ENCODE peak calls at places on chromosomes 4 and X, in five cellular contexts. W is stimulated activated CD4-positive, alpha-beta T cell treated with anti-CD3 and anti-CD28 coated beads, Interleukin-2, amount 100 ng/mL, for 48 hours; U is GOT3; R is fibroblast of the conjunctiva; L is progenitor cell of endocrine pancreas. X is an unnamed sample.

GRCh38 chr4:158067646-158068045 is 105.2 kb downstream of the GASK1B start:
- DNase-seq in U (no peak), L (no peak), W (no peak), R (no peak), X (no peak)

GRCh38 chrX:31057691-31058090 is 14.2 kb downstream of the FTHL17 start:
- DNase-seq in W (no peak), L (no peak), U (no peak), R (no peak), X (no peak)

GRCh38 chrX:72128881-72129280 is 2.8 kb downstream of the RTL5 start:
- DNase-seq in R (no peak), L (no peak), W (peak), U (no peak), X (no peak)

GRCh38 chr4:89308161-89308500 is 531 bp upstream of the GPRIN3 start:
- DNase-seq in U (no peak), R (no peak), L (no peak), W (no peak), X (no peak)

GRCh38 chr4:81460115-81460836 is 11.4 kb downstream of the RASGEF1B start:
- DNase-seq in L (no peak), W (no peak), U (no peak), R (no peak), X (no peak)

GRCh38 chr4:24917076-24917856 is 4.4 kb upstream of the CCDC149 start:
- DNase-seq in L (no peak), R (no peak), W (no peak), U (no peak), X (no peak)

GRCh38 chr4:89619230-89619962 is 217.6 kb downstream of the SNCA start:
- DNase-seq in L (no peak), U (no peak), W (no peak), R (no peak), X (no peak)

GRCh38 chrX:78182881-78183280 is 43.4 kb upstream of the TAF9B start:
- DNase-seq in W (no peak), L (no peak), R (no peak), U (no peak), X (no peak)

GRCh38 chr4:6331018-6331417 is 61.4 kb downstream of the WFS1 start:
- DNase-seq in U (no peak), R (no peak), W (peak), L (no peak), X (no peak)

GRCh38 chr4:31307026-31307425 is 586.9 kb downstream of the PCDH7 start:
- DNase-seq in W (no peak), U (no peak), L (no peak), R (no peak), X (no peak)

GRCh38 chr4:56786955-56787354 is 34.5 kb downstream of the SPINK2 start:
- DNase-seq in W (no peak), U (no peak), R (peak), L (no peak), X (no peak)

GRCh38 chrX:39854772-39855747 is 242.7 kb downstream of the BCOR start:
- DNase-seq in U (no peak), L (no peak), W (peak), R (no peak), X (no peak)

GRCh38 chr4:158018090-158018808 is 154.6 kb downstream of the GASK1B start:
- DNase-seq in L (no peak), W (no peak), U (no peak), R (no peak), X (no peak)

GRCh38 chrX:19513383-19513782 is 1.9 kb downstream of the MAP3K15 start:
- DNase-seq in U (no peak), W (no peak), L (no peak), R (no peak), X (no peak)

GRCh38 chr4:17721496-17722360 is 59.7 kb downstream of the FAM184B start:
- DNase-seq in R (peak), W (no peak), U (no peak), L (no peak), X (no peak)

GRCh38 chr4:158810487-158811215 is 41.8 kb downstream of the FNIP2 start:
- DNase-seq in W (peak), R (peak), U (no peak), L (no peak), X (no peak)

GRCh38 chr4:173270312-173271027 is 63.7 kb downstream of the HMGB2 start:
- DNase-seq in U (no peak), L (no peak), R (no peak), W (no peak), X (no peak)

GRCh38 chr4:130293692-130294091 is 1197.7 kb downstream of the C4orf33 start:
- DNase-seq in R (no peak), L (no peak), U (no peak), W (no peak), X (no peak)

GRCh38 chrX:40411350-40412111 is 169.2 kb upstream of the ATP6AP2 start:
- DNase-seq in R (no peak), L (no peak), W (no peak), U (no peak), X (no peak)

GRCh38 chr4:112775801-112776200 is 138.9 kb downstream of the LARP7 start:
- DNase-seq in U (no peak), W (no peak), R (no peak), L (no peak), X (no peak)

GRCh38 chr4:173413043-173413442 is 14.1 kb upstream of the SCRG1 start:
- DNase-seq in W (no peak), L (no peak), R (peak), U (no peak), X (no peak)

GRCh38 chr4:54384563-54384962 is 155.5 kb downstream of the PDGFRA start:
- DNase-seq in W (no peak), R (peak), U (no peak), L (no peak), X (no peak)

GRCh38 chrX:46326161-46326560 is 219.1 kb downstream of the ZNF674 start:
- DNase-seq in R (no peak), L (no peak), U (no peak), W (no peak), X (no peak)

GRCh38 chr4:3667258-3667657 is 98.9 kb upstream of the ADRA2C start:
- DNase-seq in U (no peak), R (no peak), L (no peak), W (no peak), X (no peak)

GRCh38 chr4:42781325-42781724 is 111.2 kb upstream of the GRXCR1 start:
- DNase-seq in U (no peak), L (no peak), W (no peak), R (no peak), X (no peak)

GRCh38 chr4:145898926-145899531 is 39.6 kb downstream of the ZNF827 start:
- DNase-seq in L (no peak), R (no peak), W (no peak), U (no peak), X (no peak)

GRCh38 chr4:73822812-73823480 is 13.5 kb upstream of the CXCL6 start:
- DNase-seq in U (no peak), W (no peak), L (no peak), R (no peak), X (no peak)

GRCh38 chr4:168325591-168325990 is 7.0 kb upstream of the DDX60 start:
- DNase-seq in L (no peak), R (no peak), W (no peak), U (no peak), X (no peak)

GRCh38 chr4:123990310-123990709 is 593.7 kb downstream of the SPRY1 start:
- DNase-seq in U (no peak), L (no peak), R (no peak), W (no peak), X (no peak)

GRCh38 chrX:108437354-108437753 is 868 bp downstream of the COL4A6 start:
- DNase-seq in U (no peak), R (no peak), W (no peak), L (no peak), X (no peak)

GRCh38 chrX:1824855-1825254 is 210.0 kb downstream of the ASMT start:
- DNase-seq in L (no peak), W (no peak), U (no peak), R (no peak), X (no peak)

GRCh38 chr4:94827481-94828110 is 69.8 kb downstream of the BMPR1B start:
- DNase-seq in R (peak), L (no peak), W (no peak), U (no peak), X (no peak)

GRCh38 chr4:48967626-48968025 is 18.4 kb upstream of the CWH43 start:
- DNase-seq in W (no peak), L (no peak), R (no peak), U (no peak), X (no peak)

GRCh38 chr4:8525383-8526120 is 54.6 kb upstream of the GPR78 start:
- DNase-seq in W (no peak), L (no peak), U (no peak), R (no peak), X (no peak)

X was measured in iPS DF 6.9.